ENCODE peak calls at places on chromosomes 13 and 19, in four cellular contexts. One of them, this sample, is unnamed.

GRCh38 chr19:1672038-1672768 is 19.8 kb upstream of the TCF3 start:
- DNase-seq in stimulated activated naive B cell treated with anti-CD40 and anti-IgM and Interleukin-4, amounts not matched to agents 10 μg/mL and 1 μg/mL and 100 μg/mL, for 72 hours: peak; percentile 56
- DNase-seq in NCI-H1092: no peak
- DNase-seq in caudate nucleus: no peak
- DNase-seq in this sample: no peak

GRCh38 chr13:98450495-98451167 is 126.3 kb downstream of the STK24 start:
- DNase-seq in NCI-H1092: no peak
- DNase-seq in stimulated activated naive B cell treated with anti-CD40 and anti-IgM and Interleukin-4, amounts not matched to agents 10 μg/mL and 1 μg/mL and 100 μg/mL, for 72 hours: no peak
- DNase-seq in caudate nucleus: peak; percentile 42
- DNase-seq in this sample: no peak

GRCh38 chr19:8204961-8205360 is 4.2 kb upstream of the CERS4 start:
- DNase-seq in stimulated activated naive B cell treated with anti-CD40 and anti-IgM and Interleukin-4, amounts not matched to agents 10 μg/mL and 1 μg/mL and 100 μg/mL, for 72 hours: no peak
- DNase-seq in NCI-H1092: no peak
- DNase-seq in caudate nucleus: no peak
- DNase-seq in this sample: no peak

GRCh38 chr19:19115954-19116353 is 22.3 kb downstream of the TMEM161A start:
- DNase-seq in stimulated activated naive B cell treated with anti-CD40 and anti-IgM and Interleukin-4, amounts not matched to agents 10 μg/mL and 1 μg/mL and 100 μg/mL, for 72 hours: no peak
- DNase-seq in NCI-H1092: no peak
- DNase-seq in caudate nucleus: no peak
- DNase-seq in this sample: no peak

GRCh38 chr13:62234780-62235530 is 819.3 kb upstream of the PCDH20 start:
- DNase-seq in caudate nucleus: no peak
- DNase-seq in NCI-H1092: no peak
- DNase-seq in stimulated activated naive B cell treated with anti-CD40 and anti-IgM and Interleukin-4, amounts not matched to agents 10 μg/mL and 1 μg/mL and 100 μg/mL, for 72 hours: no peak
- DNase-seq in this sample: no peak

GRCh38 chr19:9150650-9151049 is 10.5 kb downstream of the ZNF317 start:
- DNase-seq in caudate nucleus: no peak
- DNase-seq in NCI-H1092: no peak
- DNase-seq in stimulated activated naive B cell treated with anti-CD40 and anti-IgM and Interleukin-4, amounts not matched to agents 10 μg/mL and 1 μg/mL and 100 μg/mL, for 72 hours: no peak
- DNase-seq in this sample: no peak

GRCh38 chr13:33935969-33936368 is 118.0 kb downstream of the RFC3 start:
- DNase-seq in stimulated activated naive B cell treated with anti-CD40 and anti-IgM and Interleukin-4, amounts not matched to agents 10 μg/mL and 1 μg/mL and 100 μg/mL, for 72 hours: no peak
- DNase-seq in NCI-H1092: no peak
- DNase-seq in caudate nucleus: no peak
- DNase-seq in this sample: no peak

GRCh38 chr19:33426621-33427475 is 53.3 kb downstream of the CEBPG start:
- DNase-seq in stimulated activated naive B cell treated with anti-CD40 and anti-IgM and Interleukin-4, amounts not matched to agents 10 μg/mL and 1 μg/mL and 100 μg/mL, for 72 hours: no peak
- DNase-seq in NCI-H1092: no peak
- DNase-seq in caudate nucleus: no peak
- DNase-seq in this sample: no peak

GRCh38 chr19:35766571-35767104 is 8.7 kb downstream of the PROSER3 start:
- DNase-seq in stimulated activated naive B cell treated with anti-CD40 and anti-IgM and Interleukin-4, amounts not matched to agents 10 μg/mL and 1 μg/mL and 100 μg/mL, for 72 hours: no peak
- DNase-seq in NCI-H1092: no peak
- DNase-seq in caudate nucleus: no peak
- DNase-seq in this sample: no peak

GRCh38 chr13:43905435-43906031 is 25.8 kb downstream of the LACC1 start:
- DNase-seq in NCI-H1092: peak; percentile 40
- DNase-seq in stimulated activated naive B cell treated with anti-CD40 and anti-IgM and Interleukin-4, amounts not matched to agents 10 μg/mL and 1 μg/mL and 100 μg/mL, for 72 hours: no peak
- DNase-seq in caudate nucleus: no peak
- DNase-seq in this sample: no peak